ENCODE peak calls at places on chromosome 22, in eight cellular contexts. One of them, this sample, is unnamed.

GRCh38 chr22:24441406-24442351 is 14.3 kb downstream of the ADORA2A start:
- DNase-seq in kidney: peak; percentile 56
- DNase-seq in bronchial epithelial cell: no peak
- DNase-seq in IMR-90: no peak
- DNase-seq in sigmoid colon: no peak
- DNase-seq in left lung: no peak
- DNase-seq in Peyer's patch: no peak
- DNase-seq in GM12865: no peak
- DNase-seq in this sample: no peak

GRCh38 chr22:49322231-49322630 is 505.4 kb downstream of the BRD1 start:
- DNase-seq in kidney: peak; percentile 55
- DNase-seq in Peyer's patch: no peak
- DNase-seq in left lung: peak; percentile 12
- DNase-seq in GM12865: no peak
- DNase-seq in IMR-90: no peak
- DNase-seq in bronchial epithelial cell: no peak
- DNase-seq in sigmoid colon: no peak
- DNase-seq in this sample: no peak

GRCh38 chr22:20089977-20090729 is 10.1 kb downstream of the DGCR8 start:
- DNase-seq in GM12865: no peak
- DNase-seq in left lung: no peak
- DNase-seq in bronchial epithelial cell: no peak
- DNase-seq in Peyer's patch: no peak
- DNase-seq in kidney: peak; percentile 39
- DNase-seq in sigmoid colon: no peak
- DNase-seq in IMR-90: peak; percentile 77
- DNase-seq in this sample: no peak

GRCh38 chr22:28557184-28557583 is 122.5 kb downstream of the TTC28 start:
- DNase-seq in GM12865: no peak
- DNase-seq in IMR-90: no peak
- DNase-seq in bronchial epithelial cell: no peak
- DNase-seq in sigmoid colon: no peak
- DNase-seq in Peyer's patch: no peak
- DNase-seq in left lung: no peak
- DNase-seq in kidney: no peak
- DNase-seq in this sample: no peak

GRCh38 chr22:28514314-28514713 is 165.3 kb downstream of the TTC28 start:
- DNase-seq in GM12865: no peak
- DNase-seq in kidney: no peak
- DNase-seq in sigmoid colon: no peak
- DNase-seq in Peyer's patch: no peak
- DNase-seq in left lung: no peak
- DNase-seq in IMR-90: no peak
- DNase-seq in bronchial epithelial cell: no peak
- DNase-seq in this sample: no peak

GRCh38 chr22:17587631-17588030 is 24.3 kb downstream of the SLC25A18 start:
- DNase-seq in left lung: no peak
- DNase-seq in sigmoid colon: no peak
- DNase-seq in kidney: no peak
- DNase-seq in GM12865: no peak
- DNase-seq in bronchial epithelial cell: no peak
- DNase-seq in Peyer's patch: no peak
- DNase-seq in IMR-90: no peak
- DNase-seq in this sample: no peak

GRCh38 chr22:42939451-42939881 is 75.5 kb downstream of the PACSIN2 start:
- DNase-seq in Peyer's patch: no peak
- DNase-seq in bronchial epithelial cell: peak; percentile 46
- DNase-seq in left lung: no peak
- DNase-seq in sigmoid colon: no peak
- DNase-seq in GM12865: no peak
- DNase-seq in kidney: no peak
- DNase-seq in IMR-90: no peak
- DNase-seq in this sample: no peak

GRCh38 chr22:33163815-33164214 is 105.6 kb upstream of the SYN3 start:
- DNase-seq in kidney: no peak
- DNase-seq in left lung: no peak
- DNase-seq in Peyer's patch: no peak
- DNase-seq in GM12865: no peak
- DNase-seq in bronchial epithelial cell: no peak
- DNase-seq in IMR-90: no peak
- DNase-seq in sigmoid colon: no peak
- DNase-seq in this sample: no peak

GRCh38 chr22:26922804-26923203 is 265.4 kb downstream of the MIAT start:
- DNase-seq in IMR-90: no peak
- DNase-seq in left lung: no peak
- DNase-seq in sigmoid colon: no peak
- DNase-seq in kidney: no peak
- DNase-seq in Peyer's patch: no peak
- DNase-seq in bronchial epithelial cell: no peak
- DNase-seq in GM12865: no peak
- DNase-seq in this sample: no peak

GRCh38 chr22:46653596-46653995 is 33.4 kb downstream of the GRAMD4 start:
- DNase-seq in kidney: no peak
- DNase-seq in sigmoid colon: no peak
- DNase-seq in bronchial epithelial cell: no peak
- DNase-seq in GM12865: peak; percentile 30
- DNase-seq in Peyer's patch: no peak
- DNase-seq in left lung: no peak
- DNase-seq in IMR-90: no peak
- DNase-seq in this sample: no peak

GRCh38 chr22:46380069-46380468 is 44.6 kb downstream of the TRMU start:
- DNase-seq in IMR-90: no peak
- DNase-seq in Peyer's patch: no peak
- DNase-seq in GM12865: no peak
- DNase-seq in left lung: no peak
- DNase-seq in sigmoid colon: no peak
- DNase-seq in kidney: peak; percentile 58
- DNase-seq in bronchial epithelial cell: no peak
- DNase-seq in this sample: no peak

GRCh38 chr22:19995611-19996339 is 20.8 kb downstream of the ARVCF start:
- DNase-seq in left lung: no peak
- DNase-seq in bronchial epithelial cell: no peak
- DNase-seq in Peyer's patch: no peak
- DNase-seq in sigmoid colon: no peak
- DNase-seq in kidney: peak; percentile 92
- DNase-seq in GM12865: no peak
- DNase-seq in IMR-90: no peak
- DNase-seq in this sample: no peak

GRCh38 chr22:20237480-20238440 is 30.4 kb downstream of the RTN4R start:
- DNase-seq in Peyer's patch: peak; percentile 24
- DNase-seq in GM12865: no peak
- DNase-seq in sigmoid colon: no peak
- DNase-seq in IMR-90: no peak
- DNase-seq in bronchial epithelial cell: peak; percentile 38
- DNase-seq in kidney: no peak
- DNase-seq in left lung: no peak
- DNase-seq in this sample: no peak

GRCh38 chr22:33076368-33076767 is 18.2 kb upstream of the SYN3 start:
- DNase-seq in IMR-90: peak; percentile 7
- DNase-seq in Peyer's patch: no peak
- DNase-seq in sigmoid colon: no peak
- DNase-seq in left lung: no peak
- DNase-seq in GM12865: no peak
- DNase-seq in bronchial epithelial cell: peak; percentile 16
- DNase-seq in kidney: no peak
- DNase-seq in this sample: no peak

GRCh38 chr22:46369716-46370583 is 34.4 kb downstream of the TRMU start:
- DNase-seq in IMR-90: no peak
- DNase-seq in bronchial epithelial cell: no peak
- DNase-seq in Peyer's patch: no peak
- DNase-seq in kidney: peak; percentile 71
- DNase-seq in GM12865: no peak
- DNase-seq in sigmoid colon: no peak
- DNase-seq in left lung: no peak
- DNase-seq in this sample: no peak

GRCh38 chr22:23070418-23071162 is at the start of gene GNAZ:
- DNase-seq in sigmoid colon: peak; percentile 67
- DNase-seq in kidney: peak; percentile 85
- DNase-seq in left lung: peak; percentile 34
- DNase-seq in GM12865: no peak
- DNase-seq in IMR-90: no peak
- DNase-seq in Peyer's patch: no peak
- DNase-seq in bronchial epithelial cell: no peak
- DNase-seq in this sample: peak; percentile 57

GRCh38 chr22:35510481-35510934 is 30.1 kb upstream of the RASD2 start:
- DNase-seq in IMR-90: peak; percentile 75
- DNase-seq in kidney: no peak
- DNase-seq in Peyer's patch: no peak
- DNase-seq in left lung: no peak
- DNase-seq in sigmoid colon: no peak
- DNase-seq in bronchial epithelial cell: peak; percentile 15
- DNase-seq in GM12865: no peak
- DNase-seq in this sample: no peak

GRCh38 chr22:35505394-35506258 is 35.0 kb upstream of the RASD2 start:
- DNase-seq in IMR-90: no peak
- DNase-seq in left lung: no peak
- DNase-seq in Peyer's patch: no peak
- DNase-seq in GM12865: peak; percentile 34
- DNase-seq in kidney: no peak
- DNase-seq in sigmoid colon: no peak
- DNase-seq in bronchial epithelial cell: no peak
- DNase-seq in this sample: no peak

GRCh38 chr22:35509960-35510359 is 30.7 kb upstream of the RASD2 start:
- DNase-seq in sigmoid colon: no peak
- DNase-seq in left lung: no peak
- DNase-seq in IMR-90: no peak
- DNase-seq in kidney: no peak
- DNase-seq in Peyer's patch: no peak
- DNase-seq in GM12865: no peak
- DNase-seq in bronchial epithelial cell: no peak
- DNase-seq in this sample: no peak

GRCh38 chr22:35509451-35509850 is 31.2 kb upstream of the RASD2 start:
- DNase-seq in GM12865: no peak
- DNase-seq in kidney: no peak
- DNase-seq in bronchial epithelial cell: no peak
- DNase-seq in left lung: no peak
- DNase-seq in sigmoid colon: no peak
- DNase-seq in Peyer's patch: no peak
- DNase-seq in IMR-90: no peak
- DNase-seq in this sample: no peak

GRCh38 chr22:35506259-35506570 is 34.4 kb upstream of the RASD2 start:
- DNase-seq in kidney: no peak
- DNase-seq in sigmoid colon: no peak
- DNase-seq in left lung: no peak
- DNase-seq in GM12865: no peak
- DNase-seq in Peyer's patch: no peak
- DNase-seq in bronchial epithelial cell: no peak
- DNase-seq in IMR-90: peak; percentile 62
- DNase-seq in this sample: no peak
- TF ChIP-seq CTCF in kidney: no peak
- TF ChIP-seq CTCF in sigmoid colon: no peak
- TF ChIP-seq CTCF in left lung: no peak
- TF ChIP-seq CTCF in GM12865: no peak
- TF ChIP-seq CTCF in Peyer's patch: no peak
- TF ChIP-seq CTCF in bronchial epithelial cell: no peak
- TF ChIP-seq CTCF in IMR-90: no peak
- TF ChIP-seq CTCF in this sample: no peak

DNA sequence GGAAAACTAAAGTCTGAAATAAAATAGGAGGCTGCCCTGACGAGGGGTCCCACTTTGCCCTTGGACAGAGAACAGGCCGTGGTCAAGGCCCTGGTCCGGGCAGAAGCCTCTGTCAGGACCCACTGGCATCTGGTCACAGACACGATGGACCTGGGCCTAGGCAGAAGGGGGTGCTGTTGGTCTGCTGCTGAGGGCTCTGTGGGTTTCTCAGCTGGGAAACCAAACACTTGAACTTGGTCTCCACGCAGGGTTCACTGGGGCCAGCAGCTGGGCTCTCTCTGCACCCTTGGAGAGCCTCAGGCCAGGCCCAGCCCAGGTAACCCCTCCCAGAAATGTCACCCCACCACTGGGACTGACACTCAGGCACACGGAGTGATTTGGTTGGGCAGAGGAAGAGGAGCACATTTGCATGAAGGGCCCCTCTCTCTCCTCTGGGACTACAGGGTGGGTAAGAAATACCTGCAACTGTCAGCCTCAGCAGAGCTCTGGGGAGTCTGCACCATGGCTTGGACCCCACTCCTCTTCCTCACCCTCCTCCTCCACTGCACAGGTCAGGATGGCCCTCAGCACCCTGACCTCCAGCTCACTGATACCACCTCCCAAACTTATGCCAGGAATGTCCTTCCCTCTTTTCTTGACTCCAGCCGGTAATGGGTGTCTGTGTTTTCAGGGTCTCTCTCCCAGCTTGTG is 48.1 kb upstream of the TOP3B start:
- DNase-seq in left lung: no peak
- DNase-seq in GM12865: peak; percentile 84
- DNase-seq in sigmoid colon: no peak
- DNase-seq in kidney: no peak
- DNase-seq in bronchial epithelial cell: no peak
- DNase-seq in IMR-90: peak; percentile 50
- DNase-seq in Peyer's patch: peak; percentile 76
- DNase-seq in this sample: peak; percentile 62
- TF ChIP-seq CTCF in left lung: no peak
- TF ChIP-seq CTCF in GM12865: peak; percentile 81
- TF ChIP-seq CTCF in sigmoid colon: no peak
- TF ChIP-seq CTCF in kidney: no peak
- TF ChIP-seq CTCF in bronchial epithelial cell: peak; percentile 32
- TF ChIP-seq CTCF in IMR-90: peak; percentile 67
- TF ChIP-seq CTCF in Peyer's patch: no peak
- TF ChIP-seq CTCF in this sample: no peak

GRCh38 chr22:40000171-40000570 is 5.4 kb downstream of the FAM83F start:
- DNase-seq in IMR-90: no peak
- DNase-seq in GM12865: no peak
- DNase-seq in left lung: no peak
- DNase-seq in kidney: peak; percentile 7
- DNase-seq in sigmoid colon: no peak
- DNase-seq in Peyer's patch: no peak
- DNase-seq in bronchial epithelial cell: no peak
- DNase-seq in this sample: no peak
- TF ChIP-seq CTCF in IMR-90: no peak
- TF ChIP-seq CTCF in GM12865: no peak
- TF ChIP-seq CTCF in left lung: no peak
- TF ChIP-seq CTCF in kidney: no peak
- TF ChIP-seq CTCF in sigmoid colon: no peak
- TF ChIP-seq CTCF in Peyer's patch: no peak
- TF ChIP-seq CTCF in bronchial epithelial cell: no peak
- TF ChIP-seq CTCF in this sample: no peak

DNA sequence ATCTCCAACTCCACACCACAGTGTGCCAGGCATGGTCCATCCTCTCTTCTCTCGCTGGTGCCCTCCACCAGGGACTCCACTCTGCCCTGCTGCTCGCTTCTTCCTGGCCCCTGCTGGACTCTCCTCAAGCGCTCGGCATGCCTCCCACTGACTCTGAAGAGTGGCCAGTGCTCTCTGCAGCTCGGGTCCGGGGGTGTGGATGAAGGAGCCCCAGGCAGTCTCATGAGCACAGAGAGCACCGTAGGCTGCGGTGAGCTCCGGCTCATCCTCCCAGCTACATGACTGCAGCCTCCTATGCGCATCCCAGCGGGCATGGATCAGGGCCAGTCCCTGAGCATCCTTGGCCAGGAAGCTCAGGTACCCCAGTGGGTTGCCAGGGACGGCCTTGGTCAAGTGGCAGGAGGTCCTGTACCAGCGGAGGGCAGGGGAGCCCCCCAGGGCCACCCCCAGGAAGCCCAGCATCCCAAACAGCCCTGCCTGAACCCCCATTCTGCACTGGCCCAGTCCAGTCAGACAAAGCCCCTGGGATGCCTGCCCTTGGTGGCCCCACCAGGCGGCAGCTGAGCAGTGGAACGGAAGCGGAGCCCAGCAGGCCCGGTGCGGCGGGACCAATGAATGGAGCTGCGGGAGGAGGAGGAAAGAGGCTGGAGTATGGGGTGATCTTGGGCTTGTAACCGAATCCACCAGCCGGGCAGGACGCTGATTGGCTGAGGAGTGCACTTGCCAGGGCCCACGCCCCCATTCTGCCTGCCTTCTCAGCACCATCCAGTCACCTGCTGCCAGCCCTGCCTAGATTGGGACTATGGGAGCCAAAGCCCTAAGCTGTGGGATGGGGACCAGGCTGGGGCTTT is at the start of gene PLA2G3:
- DNase-seq in sigmoid colon: no peak
- DNase-seq in GM12865: no peak
- DNase-seq in IMR-90: peak; percentile 60
- DNase-seq in Peyer's patch: no peak
- DNase-seq in kidney: peak; percentile 68
- DNase-seq in left lung: peak; percentile 80
- DNase-seq in bronchial epithelial cell: peak; percentile 54
- DNase-seq in this sample: no peak
- TF ChIP-seq CTCF in sigmoid colon: no peak
- TF ChIP-seq CTCF in GM12865: no peak
- TF ChIP-seq CTCF in IMR-90: peak; percentile 4
- TF ChIP-seq CTCF in Peyer's patch: no peak
- TF ChIP-seq CTCF in kidney: no peak
- TF ChIP-seq CTCF in left lung: no peak
- TF ChIP-seq CTCF in bronchial epithelial cell: no peak
- TF ChIP-seq CTCF in this sample: no peak

This sample was measured in activated B cell treated with CpG ODN at 0.5 μM for 24 hours.